ENCODE peak calls at places on chromosomes 2 and 18, in four cellular contexts. B is H1, L is GM12878, R is HepG2. U is an unnamed sample.
A peak's percentile ranks its signal among the peaks of the same experiment; 100 is the strongest.

GRCh38 chr2:191391171-191391570 is 146.0 kb downstream of the MYO1B start:
- DNase-seq in R (no peak), L (no peak), B (no peak), U (no peak)

GRCh38 chr2:236172866-236173733 is 4.9 kb upstream of the GBX2 start:
- DNase-seq in B (no peak), R (peak; percentile 59), L (no peak), U (no peak)

GRCh38 chr2:74759991-74760390 is 73.9 kb upstream of the HK2 start:
- DNase-seq in L (no peak), R (no peak), B (no peak), U (no peak)

GRCh38 chr2:66537001-66537400 is 102.1 kb downstream of the MEIS1 start:
- DNase-seq in L (no peak), B (no peak), R (no peak), U (peak; percentile 23)

GRCh38 chr18:27948981-27949380 is 227.9 kb downstream of the CDH2 start:
- DNase-seq in L (no peak), B (no peak), R (no peak), U (no peak)

GRCh38 chr2:47274054-47274779 is 119.1 kb upstream of the STPG4 start:
- DNase-seq in R (no peak), L (no peak), B (no peak), U (no peak)

GRCh38 chr2:48600917-48601316 is 16.7 kb upstream of the GTF2A1L start:
- DNase-seq in B (no peak), R (no peak), L (no peak), U (no peak)

GRCh38 chr2:37000273-37000780 is 34.0 kb upstream of the STRN start:
- DNase-seq in L (no peak), R (no peak), B (no peak), U (no peak)

GRCh38 chr2:128310761-128311160 is 7.9 kb downstream of the HS6ST1 start:
- DNase-seq in B (no peak), R (no peak), L (no peak), U (no peak)

GRCh38 chr2:43157506-43158232 is 68.7 kb downstream of the ZFP36L2 start:
- DNase-seq in B (no peak), L (no peak), R (peak; percentile 48), U (no peak)

GRCh38 chr18:52903858-52904257 is 563.9 kb downstream of the DCC start:
- DNase-seq in B (no peak), R (peak; percentile 11), L (no peak), U (peak; percentile 9)

GRCh38 chr2:151845481-151845880 is 17.3 kb upstream of the ARL5A start:
- DNase-seq in L (no peak), B (no peak), R (no peak), U (no peak)

GRCh38 chr2:37652199-37652640 is 19.2 kb downstream of the CDC42EP3 start:
- DNase-seq in L (no peak), B (no peak), R (no peak), U (no peak)

GRCh38 chr2:156470975-156471583 is 34.9 kb downstream of the GPD2 start:
- DNase-seq in B (no peak), R (no peak), L (no peak), U (no peak)

GRCh38 chr2:7378642-7379041 is 461.4 kb downstream of the RNF144A start:
- DNase-seq in R (no peak), L (no peak), B (no peak), U (no peak)

GRCh38 chr2:30221531-30221930 is 9.8 kb upstream of the LBH start:
- DNase-seq in R (no peak), L (no peak), B (no peak), U (no peak)

GRCh38 chr2:226076529-226076928 is 677.0 kb downstream of the NYAP2 start:
- DNase-seq in B (no peak), L (no peak), R (no peak), U (no peak)

GRCh38 chr2:195410272-195410671 is 246.8 kb upstream of the SLC39A10 start:
- DNase-seq in R (no peak), L (peak; percentile 60), B (no peak), U (no peak)

GRCh38 chr2:44120428-44120827 is 48.2 kb upstream of the PPM1B start:
- DNase-seq in R (no peak), L (no peak), B (no peak), U (no peak)

GRCh38 chr2:240411261-240412160 is 24.0 kb upstream of the GPC1 start:
- DNase-seq in B (no peak), R (no peak), L (no peak), U (no peak)

GRCh38 chr2:186554850-186555785 is 34.7 kb upstream of the ITGAV start:
- DNase-seq in L (no peak), R (no peak), B (no peak), U (no peak)

GRCh38 chr18:77148289-77148688 is 15.7 kb upstream of the MBP start:
- DNase-seq in B (no peak), L (no peak), R (no peak), U (no peak)

GRCh38 chr18:58788971-58789797 is 75.5 kb upstream of the ZNF532 start:
- DNase-seq in R (peak; percentile 15), L (no peak), B (no peak), U (peak; percentile 21)

GRCh38 chr18:58789856-58790255 is 74.8 kb upstream of the ZNF532 start:
- DNase-seq in B (no peak), R (no peak), L (no peak), U (no peak)

GRCh38 chr18:58785870-58786269 is 78.8 kb upstream of the ZNF532 start:
- DNase-seq in B (no peak), L (no peak), R (no peak), U (no peak)

GRCh38 chr18:58787750-58788149 is 76.9 kb upstream of the ZNF532 start:
- DNase-seq in L (no peak), B (no peak), R (no peak), U (no peak)

GRCh38 chr18:58788470-58788869 is 76.2 kb upstream of the ZNF532 start:
- DNase-seq in R (no peak), B (no peak), L (no peak), U (no peak)
- TF ChIP-seq SP1 in R (no peak), B (no peak), L (no peak), U (no peak)

GRCh38 chr2:166115589-166115988 is 12.2 kb downstream of the SCN1A start:
- DNase-seq in L (no peak), R (no peak), B (no peak), U (no peak)

GRCh38 chr2:166112193-166112605 is 15.6 kb downstream of the SCN1A start:
- DNase-seq in R (no peak), B (no peak), L (no peak), U (no peak)

GRCh38 chr2:166118180-166118579 is 9.6 kb downstream of the SCN1A start:
- DNase-seq in R (no peak), B (no peak), L (no peak), U (no peak)

GRCh38 chr2:166117491-166117890 is 10.3 kb downstream of the SCN1A start:
- DNase-seq in L (no peak), R (no peak), B (no peak), U (no peak)
- TF ChIP-seq SUZ12 in L (no peak), R (no peak), B (no peak), U (no peak)

GRCh38 chr2:188596054-188596453 is 304.4 kb downstream of the GULP1 start:
- DNase-seq in L (no peak), B (no peak), R (no peak), U (no peak)
- TF ChIP-seq SP1 in L (no peak), B (no peak), R (no peak), U (no peak)

GRCh38 chr2:241811209-241811951 is 2.4 kb downstream of the NEU4 start:
- DNase-seq in L (no peak), B (no peak), R (no peak), U (no peak)
- TF ChIP-seq SUZ12 in L (no peak), B (no peak), R (no peak), U (no peak)

GRCh38 chr18:51211552-51211951 is 14.1 kb upstream of the MEX3C start:
- DNase-seq in B (no peak), L (peak; percentile 63), R (peak; percentile 85), U (no peak)
- TF ChIP-seq SP1 in B (no peak), L (peak; percentile 44), R (no peak), U (no peak)

GRCh38 chr2:120678926-120679325 is 56.7 kb upstream of the GLI2 start:
- DNase-seq in R (no peak), B (no peak), L (no peak), U (no peak)
- TF ChIP-seq SUZ12 in R (no peak), B (no peak), L (no peak), U (no peak)

GRCh38 chr2:158931577-158931976 is 36.9 kb upstream of the TANC1 start:
- DNase-seq in B (no peak), R (no peak), L (no peak), U (no peak)
- TF ChIP-seq SP1 in B (no peak), R (no peak), L (no peak), U (no peak)

GRCh38 chr2:26757873-26758789 is 6.0 kb upstream of the SLC35F6 start:
- DNase-seq in B (no peak), L (peak; percentile 73), R (peak; percentile 92), U (no peak)
- TF ChIP-seq SUZ12 in B (no peak), L (no peak), R (no peak), U (no peak)

GRCh38 chr2:63692002-63692606 is 103.3 kb downstream of the MDH1 start:
- DNase-seq in R (peak; percentile 41), B (no peak), L (no peak), U (peak; percentile 35)
- TF ChIP-seq SP1 in R (no peak), B (no peak), L (no peak), U (no peak)

GRCh38 chr2:71878626-71879508 is 268.8 kb downstream of the CYP26B1 start:
- DNase-seq in L (no peak), R (no peak), B (no peak), U (no peak)
- TF ChIP-seq SUZ12 in L (no peak), R (no peak), B (no peak), U (no peak)

U was measured in HEK293T.